ENCODE peak calls at places on chromosomes 6 and 20, in seven cellular contexts. P is PC-9; T is stimulated activated CD4-positive, alpha-beta T cell treated with anti-CD3 and anti-CD28 coated beads, TNF-alpha, amount 100 ng/mL, for 4 hours; K is kidney; B is NCI-H2171 treated with DMSO at 0.1 percent for 48 hours; I is NCI-H524; E is tibial artery. R is an unnamed sample.

GRCh38 chr6:38813451-38813850 is 98.3 kb downstream of the DNAH8 start:
- DNase-seq in K (no peak), B (no peak), T (no peak), E (no peak), P (no peak), I (no peak), R (no peak)

GRCh38 chr20:1509237-1509636 is 18.0 kb upstream of the SIRPB2 start:
- DNase-seq in T (no peak), I (peak), P (no peak), K (no peak), E (no peak), B (no peak), R (no peak)

GRCh38 chr20:34888468-34888867 is 12.1 kb downstream of the ACSS2 start:
- DNase-seq in B (no peak), P (no peak), E (no peak), K (no peak), I (no peak), T (no peak), R (no peak)

GRCh38 chr6:139152892-139153271 is 18.0 kb downstream of the HECA start:
- DNase-seq in I (no peak), T (no peak), P (no peak), B (no peak), K (no peak), E (no peak), R (no peak)

GRCh38 chr6:142518126-142518525 is 216.3 kb downstream of the ADGRG6 start:
- DNase-seq in I (peak), E (no peak), B (peak), P (peak), K (no peak), T (no peak), R (no peak)

GRCh38 chr6:139016337-139017213 is 12.0 kb upstream of the ABRACL start:
- DNase-seq in P (no peak), T (no peak), I (no peak), K (no peak), B (no peak), E (no peak), R (no peak)

GRCh38 chr6:52162940-52163908 is 23.0 kb upstream of the IL17A start:
- DNase-seq in I (peak), K (no peak), P (no peak), E (no peak), T (no peak), B (peak), R (no peak)

GRCh38 chr6:72952808-72953630 is 272.3 kb downstream of the KHDC1L start:
- DNase-seq in T (no peak), P (peak), B (no peak), E (no peak), K (no peak), I (no peak), R (no peak)

GRCh38 chr20:33158637-33159385 is 9.1 kb upstream of the BPIFA2 start:
- DNase-seq in P (no peak), K (no peak), T (no peak), B (no peak), I (no peak), E (no peak), R (no peak)

GRCh38 chr6:142698751-142699150 is 246.2 kb downstream of the HIVEP2 start:
- DNase-seq in P (no peak), T (no peak), E (no peak), I (peak), B (no peak), K (no peak), R (no peak)

GRCh38 chr6:161151660-161152526 is 122.0 kb downstream of the AGPAT4 start:
- DNase-seq in T (no peak), E (no peak), I (no peak), K (no peak), B (no peak), P (no peak), R (no peak)

GRCh38 chr6:83073620-83074019 is 6.1 kb downstream of the DOP1A start:
- DNase-seq in B (no peak), E (no peak), T (no peak), K (no peak), I (no peak), P (no peak), R (no peak)

GRCh38 chr20:32236048-32236533 is 28.4 kb downstream of the POFUT1 start:
- DNase-seq in E (no peak), P (no peak), I (no peak), B (no peak), T (no peak), K (no peak), R (no peak)

GRCh38 chr6:44043479-44044153 is 83.6 kb downstream of the MRPL14 start:
- DNase-seq in P (peak), K (peak), E (no peak), B (no peak), T (no peak), I (no peak), R (no peak)

GRCh38 chr6:87200469-87201174 is 45.3 kb downstream of the ZNF292 start:
- DNase-seq in I (no peak), B (no peak), K (peak), T (no peak), P (no peak), E (peak), R (no peak)

GRCh38 chr6:162705736-162706135 is 21.8 kb downstream of the PRKN start:
- DNase-seq in K (no peak), P (no peak), T (no peak), B (no peak), E (no peak), I (no peak), R (no peak)

GRCh38 chr6:111566222-111566717 is 39.4 kb downstream of the TRAF3IP2 start:
- DNase-seq in T (no peak), K (no peak), I (peak), B (no peak), P (no peak), E (no peak), R (no peak)

GRCh38 chr20:8757146-8757545 is 311.7 kb upstream of the PLCB4 start:
- DNase-seq in P (no peak), E (no peak), K (no peak), I (peak), T (no peak), B (peak), R (no peak)

GRCh38 chr20:41479113-41479512 is 112.5 kb upstream of the EMILIN3 start:
- DNase-seq in T (no peak), B (no peak), I (no peak), P (no peak), E (no peak), K (no peak), R (no peak)

GRCh38 chr6:33330736-33331135 is 13.2 kb upstream of the ZBTB22 start:
- DNase-seq in T (no peak), K (no peak), I (no peak), P (no peak), B (no peak), E (no peak), R (no peak)

GRCh38 chr6:170080828-170081368 is 210.0 kb downstream of the DLL1 start:
- DNase-seq in K (peak), B (peak), E (no peak), T (no peak), I (peak), P (no peak), R (no peak)

GRCh38 chr6:82589509-82590206 is 226.0 kb downstream of the TPBG start:
- DNase-seq in P (peak), B (peak), E (no peak), K (no peak), I (peak), T (no peak), R (no peak)

R was measured in right atrium auricular region.